ENCODE peak calls at places on chromosomes 3 and 15, in four cellular contexts. Q is hepatocyte, M is tibial artery, H is astrocyte. J is an unnamed sample.

GRCh38 chr15:70337292-70338186 is 239.8 kb upstream of the TLE3 start:
- DNase-seq in Q (no peak), M (no peak), H (no peak), J (peak; percentile 5)

GRCh38 chr3:114332342-114333179 is 38.7 kb downstream of the TIGIT start:
- DNase-seq in Q (no peak), M (no peak), H (no peak), J (no peak)

GRCh38 chr15:47673343-47673761 is 44.0 kb upstream of the SEMA6D start:
- DNase-seq in Q (peak; percentile 10), M (peak; percentile 44), H (no peak), J (no peak)

GRCh38 chr3:184325715-184326114 is 11.3 kb downstream of the EIF4G1 start:
- DNase-seq in Q (no peak), M (no peak), H (no peak), J (no peak)

GRCh38 chr3:97815149-97815917 is 6.5 kb upstream of the CRYBG3 start:
- DNase-seq in Q (no peak), M (no peak), H (no peak), J (no peak)

GRCh38 chr3:196569003-196569516 is 600 bp downstream of the FBXO45 start:
- DNase-seq in Q (peak; percentile 75), M (peak; percentile 28), H (peak; percentile 30), J (no peak)

GRCh38 chr15:99956820-99957641 is 223.8 kb upstream of the LYSMD4 start:
- DNase-seq in Q (no peak), M (no peak), H (no peak), J (no peak)

GRCh38 chr15:31977812-31978662 is 52.3 kb upstream of the CHRNA7 start:
- DNase-seq in Q (peak; percentile 82), M (no peak), H (no peak), J (no peak)

GRCh38 chr3:147361671-147362420 is 44.5 kb downstream of the ZIC4 start:
- DNase-seq in Q (peak; percentile 23), M (no peak), H (no peak), J (no peak)

GRCh38 chr15:93118904-93119303 is 29.9 kb upstream of the RGMA start:
- DNase-seq in Q (no peak), M (no peak), H (no peak), J (no peak)

GRCh38 chr3:32621466-32621865 is 50.8 kb upstream of the DYNC1LI1 start:
- DNase-seq in Q (no peak), M (no peak), H (no peak), J (no peak)

GRCh38 chr3:41682996-41683395 is 278.9 kb downstream of the ULK4 start:
- DNase-seq in Q (no peak), M (no peak), H (peak; percentile 95), J (no peak)

GRCh38 chr3:81302045-81302444 is 459.4 kb downstream of the GBE1 start:
- DNase-seq in Q (peak; percentile 67), M (no peak), H (peak; percentile 19), J (no peak)

GRCh38 chr3:14803101-14803980 is 15.4 kb upstream of the FGD5 start:
- DNase-seq in Q (peak; percentile 76), M (no peak), H (no peak), J (no peak)

GRCh38 chr3:119181765-119182164 is 8.4 kb downstream of the UPK1B start:
- DNase-seq in Q (peak; percentile 66), M (no peak), H (peak; percentile 33), J (no peak)

GRCh38 chr3:54928056-54928770 is at the start of gene LRTM1:
- DNase-seq in Q (no peak), M (no peak), H (no peak), J (no peak)

GRCh38 chr15:73906346-73907017 is 19.8 kb upstream of the LOXL1 start:
- DNase-seq in Q (no peak), M (no peak), H (peak; percentile 27), J (no peak)

GRCh38 chr15:73474785-73475184 is 31.8 kb downstream of the REC114 start:
- DNase-seq in Q (no peak), M (no peak), H (no peak), J (no peak)

GRCh38 chr3:45084820-45085816 is 59.0 kb downstream of the CLEC3B start:
- DNase-seq in Q (peak; percentile 41), M (no peak), H (peak; percentile 97), J (no peak)

GRCh38 chr15:89383635-89384604 is 49.3 kb upstream of the POLG start:
- DNase-seq in Q (peak; percentile 95), M (no peak), H (peak; percentile 8), J (no peak)

GRCh38 chr3:52061116-52061910 is 4.9 kb upstream of the DUSP7 start:
- DNase-seq in Q (no peak), M (no peak), H (no peak), J (no peak)

GRCh38 chr3:127050733-127051132 is 67.8 kb downstream of the PLXNA1 start:
- DNase-seq in Q (no peak), M (no peak), H (no peak), J (no peak)

GRCh38 chr3:178246004-178246403 is 290.2 kb upstream of the KCNMB2 start:
- DNase-seq in Q (no peak), M (no peak), H (no peak), J (no peak)

GRCh38 chr3:178203650-178204049 is 332.6 kb upstream of the KCNMB2 start:
- DNase-seq in Q (no peak), M (no peak), H (no peak), J (no peak)

GRCh38 chr3:124993462-124993861 is 58.9 kb upstream of the MUC13 start:
- DNase-seq in Q (no peak), M (peak; percentile 51), H (no peak), J (no peak)

GRCh38 chr15:94858011-94858410 is 626.6 kb downstream of the MCTP2 start:
- DNase-seq in Q (no peak), M (no peak), H (peak; percentile 42), J (no peak)

GRCh38 chr15:41494922-41495735 is 1.5 kb downstream of the ITPKA start:
- DNase-seq in Q (peak; percentile 60), M (no peak), H (no peak), J (no peak)

GRCh38 chr3:190217081-190217480 is 96.4 kb upstream of the P3H2 start:
- DNase-seq in Q (no peak), M (no peak), H (peak; percentile 45), J (no peak)

GRCh38 chr15:95734422-95735316 is 595.8 kb upstream of the NR2F2 start:
- DNase-seq in Q (no peak), M (no peak), H (peak; percentile 87), J (no peak)

GRCh38 chr15:63308491-63308890 is 31.1 kb downstream of the APH1B start:
- DNase-seq in Q (no peak), M (no peak), H (no peak), J (no peak)

GRCh38 chr3:170410428-170411029 is 8.1 kb upstream of the CLDN11 start:
- DNase-seq in Q (peak; percentile 17), M (no peak), H (no peak), J (no peak)

GRCh38 chr3:142987080-142987700 is 14.2 kb upstream of the U2SURP start:
- DNase-seq in Q (peak; percentile 51), M (no peak), H (no peak), J (no peak)

GRCh38 chr3:77247817-77248216 is 207.9 kb downstream of the ROBO2 start:
- DNase-seq in Q (no peak), M (no peak), H (no peak), J (no peak)

GRCh38 chr15:57751177-57751800 is 44.8 kb downstream of the POLR2M start:
- DNase-seq in Q (peak; percentile 52), M (no peak), H (peak; percentile 14), J (no peak)

GRCh38 chr15:57752840-57753239 is 46.3 kb downstream of the POLR2M start:
- DNase-seq in Q (no peak), M (no peak), H (no peak), J (no peak)

GRCh38 chr15:57747206-57747605 is 40.7 kb downstream of the POLR2M start:
- DNase-seq in Q (no peak), M (peak; percentile 49), H (no peak), J (no peak)

GRCh38 chr15:57746752-57747151 is 40.2 kb downstream of the POLR2M start:
- DNase-seq in Q (no peak), M (no peak), H (no peak), J (no peak)

GRCh38 chr15:57752426-57752825 is 45.9 kb downstream of the POLR2M start:
- DNase-seq in Q (no peak), M (no peak), H (no peak), J (no peak)
- TF ChIP-seq CTCF in Q (peak; percentile 15), M (no peak), H (no peak), J (no peak)

DNA sequence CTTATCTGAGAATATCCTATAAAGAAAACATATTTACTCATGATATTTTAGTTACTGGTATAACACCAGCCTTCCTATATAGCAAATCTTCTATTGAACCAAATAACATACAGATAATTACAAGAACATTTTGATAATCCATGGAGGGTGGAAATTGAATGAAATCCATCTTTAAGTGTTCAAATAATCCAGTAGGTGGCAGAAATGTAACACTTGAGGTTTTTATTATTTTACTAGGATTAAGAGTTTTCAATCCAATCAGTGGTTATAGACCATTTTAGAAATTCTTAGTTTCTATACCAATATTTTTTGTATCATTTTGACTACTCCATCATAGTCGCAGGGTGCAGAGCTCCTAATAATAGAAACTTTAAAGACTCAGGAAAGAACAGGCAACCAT is 101.9 kb upstream of the KCNH8 start:
- DNase-seq in Q (no peak), M (no peak), H (no peak), J (no peak)
- TF ChIP-seq CTCF in Q (peak; percentile 24), M (peak; percentile 6), H (no peak), J (no peak)

GRCh38 chr3:39125837-39126500 is 18.5 kb downstream of the TTC21A start:
- DNase-seq in Q (no peak), M (no peak), H (no peak), J (no peak)

GRCh38 chr3:39127296-39127906 is 19.9 kb downstream of the TTC21A start:
- DNase-seq in Q (no peak), M (no peak), H (no peak), J (no peak)

GRCh38 chr3:39124876-39125836 is 17.7 kb downstream of the TTC21A start:
- DNase-seq in Q (peak; percentile 67), M (no peak), H (no peak), J (no peak)

GRCh38 chr3:39127907-39128303 is 20.4 kb downstream of the TTC21A start:
- DNase-seq in Q (no peak), M (no peak), H (no peak), J (no peak)

GRCh38 chr3:39126532-39127071 is 19.1 kb downstream of the TTC21A start:
- DNase-seq in Q (peak; percentile 59), M (no peak), H (no peak), J (no peak)
- TF ChIP-seq CTCF in Q (peak; percentile 67), M (peak; percentile 59), H (peak; percentile 48), J (peak; percentile 30)

GRCh38 chr3:111715911-111716523 is 120.9 kb upstream of the ZBED2 start:
- DNase-seq in Q (peak; percentile 67), M (peak; percentile 36), H (no peak), J (no peak)
- TF ChIP-seq CTCF in Q (peak; percentile 46), M (peak; percentile 51), H (peak; percentile 66), J (peak; percentile 42)